ENCODE peak calls at places on chromosomes 7 and 10, in nine cellular contexts. I, A, N, C, F, W, M, D and E are unnamed samples.

GRCh38 chr10:28130267-28130666 is 131.4 kb upstream of the ODAD2 start:
- DNase-seq in A (peak; percentile 35), M (no peak), C (no peak), D (no peak), W (no peak), I (no peak), N (peak; percentile 61), F (peak; percentile 24), E (peak; percentile 58)

GRCh38 chr10:19815478-19816419 is 483 bp upstream of the PLXDC2 start:
- DNase-seq in I (no peak), D (peak; percentile 80), N (peak; percentile 80), A (peak; percentile 74), W (peak; percentile 88), F (peak; percentile 16), C (peak; percentile 21), M (peak; percentile 67), E (peak; percentile 81)

GRCh38 chr7:36064676-36065075 is 88.4 kb upstream of the EEPD1 start:
- DNase-seq in I (no peak), D (no peak), C (no peak), N (peak; percentile 43), F (no peak), A (no peak), M (no peak), W (no peak), E (no peak)

GRCh38 chr10:48655426-48656240 is 29.0 kb upstream of the WDFY4 start:
- DNase-seq in I (no peak), W (peak; percentile 84), M (peak; percentile 71), F (no peak), C (peak; percentile 83), D (peak; percentile 55), N (peak; percentile 47), A (peak; percentile 75), E (peak; percentile 83)

GRCh38 chr7:87574630-87575029 is 26.1 kb downstream of the ABCB1 start:
- DNase-seq in C (no peak), D (no peak), W (no peak), I (peak; percentile 18), A (peak; percentile 34), F (peak; percentile 32), M (no peak), N (peak; percentile 46), E (peak; percentile 44)

GRCh38 chr7:16646427-16647081 is 573 bp downstream of the BZW2 start:
- DNase-seq in F (no peak), I (no peak), W (no peak), M (no peak), D (no peak), N (peak; percentile 21), A (peak; percentile 28), C (no peak), E (peak; percentile 46)

GRCh38 chr7:144019457-144019856 is 19.3 kb downstream of the OR6B1 start:
- DNase-seq in I (no peak), F (peak; percentile 62), C (no peak), N (peak; percentile 97), W (no peak), M (no peak), A (peak; percentile 97), D (peak; percentile 10), E (peak; percentile 54)

GRCh38 chr7:2307690-2308107 is 6.5 kb downstream of the SNX8 start:
- DNase-seq in W (no peak), I (peak; percentile 65), N (no peak), A (peak; percentile 7), C (no peak), F (no peak), D (no peak), M (no peak), E (no peak)

GRCh38 chr7:127608446-127608845 is 9.5 kb downstream of the PAX4 start:
- DNase-seq in A (no peak), W (no peak), F (no peak), M (no peak), D (no peak), N (no peak), I (no peak), C (no peak), E (no peak)

GRCh38 chr7:122686360-122686878 is 12.5 kb downstream of the RNF133 start:
- DNase-seq in N (no peak), A (no peak), M (no peak), F (no peak), C (no peak), I (no peak), D (no peak), W (no peak), E (no peak)

GRCh38 chr7:54864718-54865117 is 105.7 kb upstream of the SEC61G start:
- DNase-seq in M (no peak), D (no peak), A (no peak), C (no peak), N (no peak), I (no peak), W (no peak), F (peak; percentile 23), E (no peak)

GRCh38 chr10:30782543-30783461 is 153.2 kb upstream of the LYZL2 start:
- DNase-seq in C (no peak), M (no peak), F (no peak), D (no peak), W (peak; percentile 72), I (no peak), A (peak; percentile 54), N (peak; percentile 68), E (no peak)

GRCh38 chr7:1055084-1055450 is 10.7 kb downstream of the GPR146 start:
- DNase-seq in A (no peak), C (no peak), I (no peak), F (peak; percentile 8), M (peak; percentile 82), D (no peak), N (peak; percentile 90), W (peak; percentile 85), E (no peak)

GRCh38 chr7:139034855-139035587 is 821 bp downstream of the ZC3HAV1L start:
- DNase-seq in I (peak; percentile 64), W (no peak), M (no peak), F (no peak), C (no peak), D (no peak), N (peak; percentile 38), A (peak; percentile 36), E (peak; percentile 48)

GRCh38 chr7:129136887-129137647 is 7.4 kb upstream of the TSPAN33 start:
- DNase-seq in M (no peak), A (no peak), I (peak; percentile 49), F (no peak), D (no peak), C (no peak), N (no peak), W (no peak), E (no peak)

GRCh38 chr7:11079907-11080306 is 106.2 kb downstream of the PHF14 start:
- DNase-seq in W (no peak), F (no peak), C (no peak), A (no peak), M (no peak), D (no peak), I (no peak), N (no peak), E (no peak)

GRCh38 chr10:11673346-11674330 is 62.2 kb upstream of the USP6NL start:
- DNase-seq in D (no peak), A (peak; percentile 20), M (no peak), N (peak; percentile 10), C (peak; percentile 61), W (no peak), I (no peak), F (no peak), E (no peak)

GRCh38 chr7:157947504-157947903 is 610.7 kb downstream of the DNAJB6 start:
- DNase-seq in F (no peak), A (no peak), D (no peak), N (no peak), M (no peak), I (no peak), W (no peak), C (no peak), E (no peak)

GRCh38 chr10:472241-472910 is 217.1 kb downstream of the DIP2C start:
- DNase-seq in I (no peak), C (no peak), F (no peak), W (no peak), N (no peak), D (no peak), A (no peak), M (no peak), E (no peak)

DNA sequence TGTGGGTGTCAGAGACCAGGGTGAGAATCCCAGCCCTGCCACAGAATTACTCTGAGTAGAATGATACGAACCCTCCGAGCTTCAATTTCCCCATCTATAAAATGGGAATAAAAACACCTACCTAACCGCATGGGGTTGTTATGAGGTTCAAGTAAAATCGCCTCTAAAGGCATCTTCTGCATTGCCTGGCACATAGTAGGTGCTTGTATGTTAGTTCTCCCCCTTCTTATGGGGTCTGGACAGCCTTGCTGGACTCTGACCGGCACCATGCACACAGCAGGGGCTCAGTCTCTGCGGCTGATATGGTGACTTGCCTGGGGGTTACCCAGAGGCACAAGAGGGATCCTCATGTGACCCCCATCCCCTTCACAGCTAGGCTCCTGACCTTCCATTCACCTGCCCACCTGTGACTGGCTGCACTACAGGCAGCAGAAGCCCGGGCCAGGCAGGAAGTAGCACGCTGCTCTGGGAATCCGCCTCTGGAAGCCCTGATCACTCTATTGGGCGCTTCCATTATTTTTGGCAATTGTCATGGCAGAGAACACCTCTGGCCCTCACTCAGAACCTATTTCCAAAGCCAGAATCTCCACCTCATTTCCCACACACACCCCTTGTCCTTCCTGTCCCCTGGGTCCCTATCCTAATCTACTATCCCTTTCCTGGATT is 6.0 kb downstream of the SH3PXD2A start:
- DNase-seq in C (no peak), M (no peak), N (no peak), I (no peak), F (no peak), D (no peak), A (no peak), W (no peak), E (no peak)
- TF ChIP-seq CTCF in C (no peak), M (no peak), N (no peak), I (no peak), F (no peak), D (no peak), A (no peak), W (no peak), E (no peak)

DNA sequence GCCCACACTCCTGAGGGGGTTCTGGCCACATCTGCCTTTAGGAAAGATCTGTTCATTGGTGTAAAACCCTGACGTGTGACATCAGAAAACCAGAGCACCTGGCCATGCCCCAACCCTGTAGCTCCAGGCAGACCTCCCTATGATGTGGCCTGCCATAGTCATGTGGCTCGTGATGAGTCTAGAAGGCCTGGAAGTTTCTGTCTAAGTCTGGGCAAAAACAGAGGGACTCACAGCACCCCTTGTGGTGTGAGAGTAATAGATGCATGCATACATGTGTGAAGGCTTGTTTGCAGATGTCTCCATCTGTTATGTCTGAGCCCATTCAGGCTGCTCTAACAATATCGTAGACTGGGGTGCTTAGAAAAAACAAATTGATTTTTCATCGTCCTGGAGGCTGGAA is 309.3 kb downstream of the PAXIP1 start:
- DNase-seq in A (no peak), W (no peak), M (no peak), C (no peak), N (no peak), F (no peak), D (no peak), I (no peak), E (no peak)
- TF ChIP-seq CTCF in A (no peak), W (no peak), M (no peak), C (no peak), N (no peak), F (no peak), D (no peak), I (no peak), E (no peak)

GRCh38 chr7:50595538-50596102 is 30.4 kb upstream of the DDC start:
- DNase-seq in N (peak; percentile 74), W (no peak), C (no peak), D (peak; percentile 24), F (peak; percentile 3), A (peak; percentile 68), M (no peak), I (no peak), E (peak; percentile 36)
- TF ChIP-seq CTCF in N (peak; percentile 73), W (peak; percentile 40), C (no peak), D (peak; percentile 70), F (peak; percentile 52), A (peak; percentile 69), M (peak; percentile 48), I (no peak), E (peak; percentile 23)

GRCh38 chr10:116765549-116766162 is 23.3 kb upstream of the HSPA12A start:
- DNase-seq in C (peak; percentile 34), F (no peak), D (no peak), W (no peak), A (no peak), M (no peak), I (no peak), N (peak; percentile 37), E (no peak)
- TF ChIP-seq CTCF in C (no peak), F (peak; percentile 30), D (peak; percentile 41), W (peak; percentile 20), A (no peak), M (peak; percentile 59), I (peak; percentile 24), N (peak; percentile 49), E (no peak)